ENCODE peak calls at places on chromosome 18, in eight cellular contexts. Q is uterus; C is activated naive CD4-positive, alpha-beta T cell; G is NAMALWA; N is NCI-H774; J is HepG2; M is left lung; O is HT-29. E is an unnamed sample.

GRCh38 chr18:28095041-28095440 is 81.9 kb downstream of the CDH2 start:
- DNase-seq in O (no peak), Q (no peak), G (no peak), J (no peak), C (no peak), M (no peak), N (no peak), E (no peak)

GRCh38 chr18:58336605-58337004 is 292.3 kb downstream of the ALPK2 start:
- DNase-seq in J (no peak), N (no peak), C (no peak), M (no peak), G (no peak), O (no peak), Q (no peak), E (no peak)

GRCh38 chr18:832085-832681 is 20.1 kb upstream of the YES1 start:
- DNase-seq in Q (no peak), O (peak), C (peak), G (no peak), J (peak), M (peak), N (peak), E (no peak)

GRCh38 chr18:11268691-11269686 is 119.6 kb upstream of the PIEZO2 start:
- DNase-seq in J (no peak), N (no peak), G (no peak), Q (no peak), C (no peak), O (no peak), M (no peak), E (no peak)

GRCh38 chr18:8963876-8964275 is 138.6 kb upstream of the NDUFV2 start:
- DNase-seq in J (no peak), O (no peak), G (no peak), C (no peak), Q (no peak), N (no peak), M (no peak), E (no peak)

GRCh38 chr18:41416044-41416443 is 539.0 kb upstream of the PIK3C3 start:
- DNase-seq in C (no peak), N (no peak), G (no peak), M (no peak), Q (no peak), O (no peak), J (no peak), E (no peak)

GRCh38 chr18:9790261-9790660 is 82.2 kb downstream of the RAB31 start:
- DNase-seq in J (no peak), O (no peak), M (no peak), N (no peak), G (no peak), Q (no peak), C (no peak), E (no peak)

GRCh38 chr18:35142270-35142605 is 98.6 kb upstream of the ZNF397 start:
- DNase-seq in G (no peak), Q (no peak), J (no peak), C (no peak), O (no peak), M (no peak), N (no peak), E (no peak)

GRCh38 chr18:13437801-13438506 is 219.4 kb downstream of the LDLRAD4 start:
- DNase-seq in M (no peak), N (no peak), G (no peak), Q (no peak), J (no peak), C (peak), O (no peak), E (peak)

GRCh38 chr18:57792741-57793629 is 10.1 kb downstream of the ATP8B1 start:
- DNase-seq in M (no peak), C (no peak), Q (no peak), J (no peak), N (peak), O (no peak), G (no peak), E (no peak)

GRCh38 chr18:55054591-55054990 is 95.3 kb upstream of the CCDC68 start:
- DNase-seq in J (no peak), C (no peak), G (no peak), Q (no peak), N (no peak), O (no peak), M (no peak), E (no peak)

GRCh38 chr18:3688682-3689081 is 238.7 kb downstream of the TGIF1 start:
- DNase-seq in J (no peak), O (peak), C (no peak), M (no peak), G (no peak), N (no peak), Q (no peak), E (no peak)

GRCh38 chr18:9418047-9418690 is 57.1 kb upstream of the RALBP1 start:
- DNase-seq in G (no peak), M (no peak), O (no peak), Q (no peak), C (no peak), J (no peak), N (no peak), E (peak)